ENCODE peak calls at places on chromosomes 7 and 10, in eight cellular contexts. U, X, I, Y, Q, E, K and T are unnamed samples.

GRCh38 chr10:101226888-101227736 is 2.2 kb downstream of the LBX1 start:
- DNase-seq in U (no peak), X (no peak), I (no peak), Y (no peak), Q (no peak), E (peak; percentile 63), K (no peak), T (no peak)

GRCh38 chr10:87896216-87896615 is 32.8 kb downstream of the PTEN start:
- DNase-seq in U (peak; percentile 36), X (no peak), I (no peak), Y (no peak), Q (no peak), E (no peak), K (no peak), T (no peak)

GRCh38 chr7:87702326-87702725 is 74.1 kb downstream of the RUNDC3B start:
- DNase-seq in U (no peak), X (no peak), I (no peak), Y (no peak), Q (no peak), E (no peak), K (no peak), T (no peak)

GRCh38 chr7:24836084-24836483 is 78.8 kb upstream of the GSDME start:
- DNase-seq in U (no peak), X (no peak), I (no peak), Y (no peak), Q (no peak), E (no peak), K (no peak), T (no peak)

GRCh38 chr10:97406064-97406463 is 4.9 kb upstream of the RRP12 start:
- DNase-seq in U (no peak), X (peak; percentile 59), I (no peak), Y (no peak), Q (no peak), E (no peak), K (no peak), T (no peak)

GRCh38 chr7:32336726-32337125 is 153.5 kb downstream of the LSM5 start:
- DNase-seq in U (no peak), X (no peak), I (no peak), Y (no peak), Q (no peak), E (no peak), K (no peak), T (no peak)

GRCh38 chr7:46812047-46812672 is 769.8 kb downstream of the TNS3 start:
- DNase-seq in U (no peak), X (no peak), I (no peak), Y (no peak), Q (no peak), E (no peak), K (no peak), T (no peak)

GRCh38 chr7:112587504-112587903 is 106.7 kb downstream of the LSMEM1 start:
- DNase-seq in U (no peak), X (no peak), I (no peak), Y (no peak), Q (no peak), E (no peak), K (no peak), T (no peak)

GRCh38 chr10:51843966-51844365 is 144.6 kb upstream of the CSTF2T start:
- DNase-seq in U (no peak), X (no peak), I (no peak), Y (no peak), Q (no peak), E (no peak), K (no peak), T (no peak)

GRCh38 chr7:6307762-6308161 is 35.3 kb upstream of the CYTH3 start:
- DNase-seq in U (no peak), X (no peak), I (peak; percentile 54), Y (no peak), Q (no peak), E (peak; percentile 36), K (no peak), T (no peak)

GRCh38 chr7:151327659-151328058 is 14.0 kb upstream of the NUB1 start:
- DNase-seq in U (no peak), X (no peak), I (no peak), Y (no peak), Q (no peak), E (no peak), K (no peak), T (no peak)

GRCh38 chr7:139231513-139232376 is 708 bp downstream of the UBN2 start:
- DNase-seq in U (peak; percentile 65), X (peak; percentile 51), I (no peak), Y (no peak), Q (peak; percentile 23), E (peak; percentile 31), K (peak; percentile 3), T (peak; percentile 65)

GRCh38 chr7:158569858-158570239 is 17.8 kb downstream of the PTPRN2 start:
- DNase-seq in U (no peak), X (no peak), I (no peak), Y (no peak), Q (no peak), E (peak; percentile 30), K (no peak), T (no peak)

GRCh38 chr7:22718200-22718711 is 8.7 kb upstream of the IL6 start:
- DNase-seq in U (no peak), X (no peak), I (no peak), Y (no peak), Q (no peak), E (no peak), K (no peak), T (no peak)

GRCh38 chr7:1555813-1556540 is at the start of gene TMEM184A:
- DNase-seq in U (peak; percentile 98), X (peak; percentile 87), I (peak; percentile 92), Y (peak; percentile 96), Q (no peak), E (no peak), K (peak; percentile 36), T (peak; percentile 90)

GRCh38 chr10:127278001-127278400 is 81.6 kb upstream of the INSYN2A start:
- DNase-seq in U (peak; percentile 82), X (no peak), I (no peak), Y (peak; percentile 24), Q (no peak), E (no peak), K (no peak), T (no peak)

GRCh38 chr7:27945356-27945755 is 205.4 kb downstream of the TAX1BP1 start:
- DNase-seq in U (no peak), X (no peak), I (no peak), Y (no peak), Q (no peak), E (no peak), K (no peak), T (no peak)

GRCh38 chr10:117746541-117747195 is 204.1 kb downstream of the EMX2 start:
- DNase-seq in U (no peak), X (no peak), I (no peak), Y (no peak), Q (no peak), E (no peak), K (no peak), T (no peak)

GRCh38 chr7:151139071-151139521 is 28.4 kb downstream of the GBX1 start:
- DNase-seq in U (no peak), X (no peak), I (no peak), Y (no peak), Q (no peak), E (no peak), K (no peak), T (no peak)

GRCh38 chr7:371779-372545 is 82.0 kb downstream of the FOXL3 start:
- DNase-seq in U (no peak), X (no peak), I (no peak), Y (no peak), Q (no peak), E (no peak), K (no peak), T (no peak)

GRCh38 chr10:593901-594457 is 95.5 kb downstream of the DIP2C start:
- DNase-seq in U (no peak), X (no peak), I (no peak), Y (no peak), Q (no peak), E (no peak), K (no peak), T (no peak)

GRCh38 chr7:43520201-43520600 is 62.7 kb upstream of the STK17A start:
- DNase-seq in U (no peak), X (no peak), I (no peak), Y (no peak), Q (peak; percentile 11), E (no peak), K (no peak), T (no peak)

GRCh38 chr7:80432166-80432565 is 79.7 kb downstream of the GNAT3 start:
- DNase-seq in U (no peak), X (no peak), I (no peak), Y (no peak), Q (no peak), E (no peak), K (no peak), T (no peak)

GRCh38 chr7:28480595-28480994 is 68.3 kb downstream of the CREB5 start:
- DNase-seq in U (no peak), X (no peak), I (no peak), Y (no peak), Q (no peak), E (no peak), K (no peak), T (no peak)

GRCh38 chr7:33981686-33982424 is 76.5 kb downstream of the BMPER start:
- DNase-seq in U (no peak), X (no peak), I (no peak), Y (no peak), Q (no peak), E (no peak), K (no peak), T (no peak)

GRCh38 chr7:19754521-19755116 is 18.8 kb downstream of the TMEM196 start:
- DNase-seq in U (peak; percentile 58), X (no peak), I (no peak), Y (peak; percentile 59), Q (no peak), E (peak; percentile 25), K (no peak), T (no peak)

GRCh38 chr7:141715794-141716689 is 7.9 kb downstream of the WEE2 start:
- DNase-seq in U (no peak), X (no peak), I (no peak), Y (no peak), Q (no peak), E (no peak), K (no peak), T (no peak)

GRCh38 chr7:7746419-7746818 is 28.0 kb upstream of the RPA3 start:
- DNase-seq in U (peak; percentile 32), X (no peak), I (no peak), Y (peak; percentile 8), Q (no peak), E (no peak), K (no peak), T (peak; percentile 27)

GRCh38 chr10:22722770-22723169 is 8.4 kb upstream of the PIP4K2A start:
- DNase-seq in U (no peak), X (no peak), I (no peak), Y (no peak), Q (no peak), E (no peak), K (no peak), T (no peak)

GRCh38 chr7:106167439-106168136 is 55.5 kb upstream of the SYPL1 start:
- DNase-seq in U (no peak), X (no peak), I (no peak), Y (no peak), Q (no peak), E (no peak), K (no peak), T (no peak)